ENCODE peak calls at places on chromosomes 13 and 19, in five cellular contexts. E, W, H, K and Z are unnamed samples.

GRCh38 chr13:102620512-102620911 is 23.7 kb downstream of the TPP2 start:
- DNase-seq in E (no peak), W (peak), H (no peak), K (no peak), Z (no peak)

GRCh38 chr13:105370011-105370645 is 1165.3 kb downstream of the EFNB2 start:
- DNase-seq in E (no peak), W (no peak), H (no peak), K (no peak), Z (no peak)

GRCh38 chr13:26919311-26919710 is 158.7 kb upstream of the GPR12 start:
- DNase-seq in E (no peak), W (no peak), H (no peak), K (no peak), Z (no peak)

GRCh38 chr19:49775742-49776370 is 9.1 kb downstream of the AP2A1 start:
- DNase-seq in E (no peak), W (no peak), H (no peak), K (no peak), Z (no peak)

GRCh38 chr19:43777163-43777700 is 3.5 kb downstream of the KCNN4 start:
- DNase-seq in E (no peak), W (no peak), H (peak), K (no peak), Z (peak)

GRCh38 chr13:68987585-68987984 is 1120.0 kb upstream of the ATXN8OS start:
- DNase-seq in E (no peak), W (no peak), H (no peak), K (no peak), Z (no peak)

GRCh38 chr19:51093510-51094345 is 11.0 kb upstream of the KLK14 start:
- DNase-seq in E (no peak), W (no peak), H (no peak), K (no peak), Z (no peak)

GRCh38 chr13:99378985-99379734 is 72.0 kb upstream of the GPR183 start:
- DNase-seq in E (no peak), W (no peak), H (no peak), K (no peak), Z (no peak)

GRCh38 chr19:48819366-48819816 is 8.6 kb upstream of the BCAT2 start:
- DNase-seq in E (no peak), W (no peak), H (peak), K (peak), Z (peak)

GRCh38 chr19:19062454-19063182 is 1.2 kb upstream of the SLC25A42 start:
- DNase-seq in E (peak), W (no peak), H (peak), K (no peak), Z (peak)

GRCh38 chr19:53086949-53087348 is 16.3 kb downstream of the ZNF160 start:
- DNase-seq in E (peak), W (no peak), H (no peak), K (no peak), Z (no peak)

GRCh38 chr13:98782654-98783053 is 30.2 kb upstream of the SLC15A1 start:
- DNase-seq in E (peak), W (no peak), H (no peak), K (no peak), Z (peak)

GRCh38 chr13:40550130-40550529 is 116.3 kb downstream of the FOXO1 start:
- DNase-seq in E (peak), W (no peak), H (no peak), K (no peak), Z (no peak)

GRCh38 chr13:43985437-43986051 is 105.8 kb downstream of the LACC1 start:
- DNase-seq in E (no peak), W (no peak), H (no peak), K (no peak), Z (no peak)

GRCh38 chr19:38678217-38678890 is 30.9 kb downstream of the ACTN4 start:
- DNase-seq in E (no peak), W (no peak), H (no peak), K (no peak), Z (no peak)

GRCh38 chr13:41565221-41565620 is 107.9 kb downstream of the RGCC start:
- DNase-seq in E (peak), W (no peak), H (no peak), K (peak), Z (peak)

GRCh38 chr13:27160657-27161174 is 10.9 kb downstream of the USP12 start:
- DNase-seq in E (no peak), W (no peak), H (no peak), K (no peak), Z (no peak)

GRCh38 chr13:75405976-75406703 is 75.8 kb downstream of the TBC1D4 start:
- DNase-seq in E (no peak), W (no peak), H (no peak), K (peak), Z (no peak)

GRCh38 chr13:104327217-104327616 is 1261.0 kb upstream of the SLC10A2 start:
- DNase-seq in E (no peak), W (no peak), H (no peak), K (no peak), Z (no peak)

GRCh38 chr13:46961719-46962118 is 64.9 kb upstream of the HTR2A start:
- DNase-seq in E (peak), W (no peak), H (no peak), K (peak), Z (peak)

GRCh38 chr19:51514866-51515481 is 13.4 kb upstream of the SIGLEC12 start:
- DNase-seq in E (peak), W (no peak), H (no peak), K (peak), Z (no peak)

GRCh38 chr13:75666646-75667351 is 30.7 kb downstream of the LMO7 start:
- DNase-seq in E (peak), W (no peak), H (no peak), K (no peak), Z (no peak)

GRCh38 chr13:35818577-35819165 is 312.5 kb downstream of the DCLK1 start:
- DNase-seq in E (no peak), W (no peak), H (no peak), K (peak), Z (no peak)

GRCh38 chr19:17830567-17831418 is 9.5 kb upstream of the INSL3 start:
- DNase-seq in E (peak), W (peak), H (no peak), K (peak), Z (peak)